ENCODE peak calls at places on chromosomes 6 and 20, in six cellular contexts. One of them, this sample, is unnamed.

GRCh38 chr6:7258231-7258763 is 54.7 kb downstream of the SSR1 start:
- DNase-seq in IMR-90: no peak
- DNase-seq in mesenchymal stem cell: no peak
- DNase-seq in H1: no peak
- DNase-seq in H9: no peak
- DNase-seq in neuronal stem cell: no peak
- DNase-seq in this sample: no peak

GRCh38 chr20:53943522-53944291 is 126.7 kb downstream of the BCAS1 start:
- DNase-seq in IMR-90: peak
- DNase-seq in mesenchymal stem cell: peak
- DNase-seq in H1: peak
- DNase-seq in H9: no peak
- DNase-seq in neuronal stem cell: no peak
- DNase-seq in this sample: no peak

GRCh38 chr20:32183947-32184635 is 23.5 kb downstream of the PLAGL2 start:
- DNase-seq in IMR-90: no peak
- DNase-seq in mesenchymal stem cell: no peak
- DNase-seq in H1: no peak
- DNase-seq in H9: no peak
- DNase-seq in neuronal stem cell: no peak
- DNase-seq in this sample: no peak

GRCh38 chr6:155958550-155958949 is 502.9 kb upstream of the NOX3 start:
- DNase-seq in IMR-90: no peak
- DNase-seq in mesenchymal stem cell: no peak
- DNase-seq in H1: no peak
- DNase-seq in H9: no peak
- DNase-seq in neuronal stem cell: no peak
- DNase-seq in this sample: no peak

GRCh38 chr6:31826793-31827285 is 699 bp upstream of the HSPA1B start:
- DNase-seq in IMR-90: no peak
- DNase-seq in mesenchymal stem cell: no peak
- DNase-seq in H1: peak
- DNase-seq in H9: peak
- DNase-seq in neuronal stem cell: no peak
- DNase-seq in this sample: no peak

GRCh38 chr6:147201885-147202515 is 2.2 kb upstream of the STXBP5 start:
- DNase-seq in IMR-90: peak
- DNase-seq in mesenchymal stem cell: peak
- DNase-seq in H1: no peak
- DNase-seq in H9: peak
- DNase-seq in neuronal stem cell: no peak
- DNase-seq in this sample: peak

GRCh38 chr6:160378886-160379285 is 30.7 kb downstream of the SLC22A3 start:
- DNase-seq in IMR-90: no peak
- DNase-seq in mesenchymal stem cell: no peak
- DNase-seq in H1: no peak
- DNase-seq in H9: no peak
- DNase-seq in neuronal stem cell: no peak
- DNase-seq in this sample: no peak

GRCh38 chr20:36672991-36673390 is 27.0 kb upstream of the SLA2 start:
- DNase-seq in IMR-90: peak
- DNase-seq in mesenchymal stem cell: peak
- DNase-seq in H1: no peak
- DNase-seq in H9: no peak
- DNase-seq in neuronal stem cell: no peak
- DNase-seq in this sample: no peak

GRCh38 chr20:48295966-48296421 is 510.7 kb upstream of the SULF2 start:
- DNase-seq in IMR-90: peak
- DNase-seq in mesenchymal stem cell: peak
- DNase-seq in H1: no peak
- DNase-seq in H9: no peak
- DNase-seq in neuronal stem cell: peak
- DNase-seq in this sample: peak

GRCh38 chr6:25578538-25578937 is 73.5 kb upstream of the SCGN start:
- DNase-seq in IMR-90: no peak
- DNase-seq in mesenchymal stem cell: no peak
- DNase-seq in H1: no peak
- DNase-seq in H9: no peak
- DNase-seq in neuronal stem cell: no peak
- DNase-seq in this sample: no peak

GRCh38 chr20:44945261-44945660 is 14.9 kb downstream of the TOMM34 start:
- DNase-seq in IMR-90: no peak
- DNase-seq in mesenchymal stem cell: no peak
- DNase-seq in H1: no peak
- DNase-seq in H9: no peak
- DNase-seq in neuronal stem cell: no peak
- DNase-seq in this sample: no peak

GRCh38 chr20:17225891-17226409 is 890 bp upstream of the PCSK2 start:
- DNase-seq in IMR-90: no peak
- DNase-seq in mesenchymal stem cell: no peak
- DNase-seq in H1: peak
- DNase-seq in H9: peak
- DNase-seq in neuronal stem cell: no peak
- DNase-seq in this sample: peak

GRCh38 chr20:44494266-44494665 is 18.6 kb downstream of the TTPAL start:
- DNase-seq in IMR-90: peak
- DNase-seq in mesenchymal stem cell: no peak
- DNase-seq in H1: no peak
- DNase-seq in H9: no peak
- DNase-seq in neuronal stem cell: no peak
- DNase-seq in this sample: no peak

GRCh38 chr6:100228437-100229424 is 234.7 kb upstream of the MCHR2 start:
- DNase-seq in IMR-90: peak
- DNase-seq in mesenchymal stem cell: peak
- DNase-seq in H1: peak
- DNase-seq in H9: peak
- DNase-seq in neuronal stem cell: peak
- DNase-seq in this sample: peak

GRCh38 chr6:131519670-131520436 is 53.2 kb upstream of the ARG1 start:
- DNase-seq in IMR-90: peak
- DNase-seq in mesenchymal stem cell: peak
- DNase-seq in H1: peak
- DNase-seq in H9: peak
- DNase-seq in neuronal stem cell: no peak
- DNase-seq in this sample: peak

GRCh38 chr20:23019403-23019802 is 15.7 kb upstream of the SSTR4 start:
- DNase-seq in IMR-90: no peak
- DNase-seq in mesenchymal stem cell: no peak
- DNase-seq in H1: no peak
- DNase-seq in H9: no peak
- DNase-seq in neuronal stem cell: no peak
- DNase-seq in this sample: no peak

GRCh38 chr6:161511455-161512159 is 237.7 kb upstream of the AGPAT4 start:
- DNase-seq in IMR-90: no peak
- DNase-seq in mesenchymal stem cell: no peak
- DNase-seq in H1: no peak
- DNase-seq in H9: no peak
- DNase-seq in neuronal stem cell: no peak
- DNase-seq in this sample: no peak

GRCh38 chr20:62761058-62761758 is 35.1 kb upstream of the MRGBP start:
- DNase-seq in IMR-90: no peak
- DNase-seq in mesenchymal stem cell: no peak
- DNase-seq in H1: no peak
- DNase-seq in H9: no peak
- DNase-seq in neuronal stem cell: no peak
- DNase-seq in this sample: no peak

GRCh38 chr20:46757754-46758678 is 48.6 kb downstream of the SLC2A10 start:
- DNase-seq in IMR-90: peak
- DNase-seq in mesenchymal stem cell: peak
- DNase-seq in H1: peak
- DNase-seq in H9: peak
- DNase-seq in neuronal stem cell: peak
- DNase-seq in this sample: peak

GRCh38 chr6:45548657-45549515 is 171.2 kb upstream of the SUPT3H start:
- DNase-seq in IMR-90: peak
- DNase-seq in mesenchymal stem cell: peak
- DNase-seq in H1: no peak
- DNase-seq in H9: no peak
- DNase-seq in neuronal stem cell: no peak
- DNase-seq in this sample: no peak

GRCh38 chr6:14399635-14400034 is 282.1 kb downstream of the CD83 start:
- DNase-seq in IMR-90: peak
- DNase-seq in mesenchymal stem cell: no peak
- DNase-seq in H1: no peak
- DNase-seq in H9: no peak
- DNase-seq in neuronal stem cell: no peak
- DNase-seq in this sample: no peak

GRCh38 chr6:14397518-14397901 is 279.9 kb downstream of the CD83 start:
- DNase-seq in IMR-90: no peak
- DNase-seq in mesenchymal stem cell: no peak
- DNase-seq in H1: no peak
- DNase-seq in H9: no peak
- DNase-seq in neuronal stem cell: no peak
- DNase-seq in this sample: no peak

GRCh38 chr6:14396392-14396791 is 278.8 kb downstream of the CD83 start:
- DNase-seq in IMR-90: no peak
- DNase-seq in mesenchymal stem cell: no peak
- DNase-seq in H1: no peak
- DNase-seq in H9: no peak
- DNase-seq in neuronal stem cell: no peak
- DNase-seq in this sample: no peak

GRCh38 chr6:14398953-14399352 is 281.4 kb downstream of the CD83 start:
- DNase-seq in IMR-90: no peak
- DNase-seq in mesenchymal stem cell: no peak
- DNase-seq in H1: no peak
- DNase-seq in H9: no peak
- DNase-seq in neuronal stem cell: no peak
- DNase-seq in this sample: no peak

DNA sequence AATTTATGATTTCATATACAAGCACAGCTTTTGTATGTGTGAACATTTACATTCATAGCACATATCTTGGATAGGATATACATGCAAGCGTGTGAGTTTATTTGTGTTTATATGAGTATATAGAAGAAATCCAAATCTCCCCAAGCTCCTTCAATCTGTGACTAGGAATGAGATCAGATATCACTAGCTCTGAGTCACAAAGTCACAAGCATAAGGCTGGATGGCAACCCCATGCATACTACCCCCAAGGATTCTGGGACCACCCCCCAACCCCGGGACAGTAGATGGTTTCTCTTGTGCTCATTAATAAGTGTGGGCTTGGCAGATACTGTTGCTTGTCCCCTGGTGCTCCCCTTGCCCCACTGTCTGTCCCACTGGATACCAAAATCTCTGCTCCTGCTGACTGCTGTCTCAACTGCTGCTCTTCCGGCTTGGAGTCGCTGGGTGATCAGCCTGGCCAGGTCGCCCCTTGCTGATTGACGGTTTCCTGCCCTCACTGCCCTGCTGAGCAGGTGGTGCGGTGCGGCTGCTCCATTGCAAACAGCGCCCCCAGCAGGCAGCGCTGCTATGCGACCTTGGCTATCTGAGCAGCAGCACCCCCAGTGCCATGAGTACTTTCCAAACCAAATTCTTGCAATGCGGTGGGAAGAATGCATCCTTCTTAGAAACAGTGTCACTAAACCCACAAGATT is 279.4 kb downstream of the CD83 start:
- DNase-seq in IMR-90: peak
- DNase-seq in mesenchymal stem cell: no peak
- DNase-seq in H1: peak
- DNase-seq in H9: peak
- DNase-seq in neuronal stem cell: no peak
- DNase-seq in this sample: peak
- H2BK15ac ChIP-seq in IMR-90: no peak
- H2BK15ac ChIP-seq in mesenchymal stem cell: no peak
- H2BK15ac ChIP-seq in H1: no peak
- H2BK15ac ChIP-seq in H9: no peak
- H2BK15ac ChIP-seq in neuronal stem cell: no peak
- H2BK15ac ChIP-seq in this sample: no peak

GRCh38 chr6:87407896-87408720 is at the start of gene CFAP206:
- DNase-seq in IMR-90: peak
- DNase-seq in mesenchymal stem cell: peak
- DNase-seq in H1: peak
- DNase-seq in H9: peak
- DNase-seq in neuronal stem cell: peak
- DNase-seq in this sample: peak
- H4K8ac ChIP-seq in IMR-90: peak
- H4K8ac ChIP-seq in mesenchymal stem cell: peak
- H4K8ac ChIP-seq in H1: peak
- H4K8ac ChIP-seq in H9: peak
- H4K8ac ChIP-seq in neuronal stem cell: no peak
- H4K8ac ChIP-seq in this sample: no peak

GRCh38 chr6:143449731-143450452 is 603 bp downstream of the ADAT2 start:
- DNase-seq in IMR-90: peak
- DNase-seq in mesenchymal stem cell: peak
- DNase-seq in H1: peak
- DNase-seq in H9: peak
- DNase-seq in neuronal stem cell: peak
- DNase-seq in this sample: peak

GRCh38 chr6:143451531-143451930 is 926 bp downstream of the PEX3 start:
- DNase-seq in IMR-90: no peak
- DNase-seq in mesenchymal stem cell: peak
- DNase-seq in H1: no peak
- DNase-seq in H9: no peak
- DNase-seq in neuronal stem cell: no peak
- DNase-seq in this sample: peak

GRCh38 chr6:143449082-143449481 is 1.4 kb downstream of the ADAT2 start:
- DNase-seq in IMR-90: no peak
- DNase-seq in mesenchymal stem cell: no peak
- DNase-seq in H1: no peak
- DNase-seq in H9: no peak
- DNase-seq in neuronal stem cell: no peak
- DNase-seq in this sample: no peak

DNA sequence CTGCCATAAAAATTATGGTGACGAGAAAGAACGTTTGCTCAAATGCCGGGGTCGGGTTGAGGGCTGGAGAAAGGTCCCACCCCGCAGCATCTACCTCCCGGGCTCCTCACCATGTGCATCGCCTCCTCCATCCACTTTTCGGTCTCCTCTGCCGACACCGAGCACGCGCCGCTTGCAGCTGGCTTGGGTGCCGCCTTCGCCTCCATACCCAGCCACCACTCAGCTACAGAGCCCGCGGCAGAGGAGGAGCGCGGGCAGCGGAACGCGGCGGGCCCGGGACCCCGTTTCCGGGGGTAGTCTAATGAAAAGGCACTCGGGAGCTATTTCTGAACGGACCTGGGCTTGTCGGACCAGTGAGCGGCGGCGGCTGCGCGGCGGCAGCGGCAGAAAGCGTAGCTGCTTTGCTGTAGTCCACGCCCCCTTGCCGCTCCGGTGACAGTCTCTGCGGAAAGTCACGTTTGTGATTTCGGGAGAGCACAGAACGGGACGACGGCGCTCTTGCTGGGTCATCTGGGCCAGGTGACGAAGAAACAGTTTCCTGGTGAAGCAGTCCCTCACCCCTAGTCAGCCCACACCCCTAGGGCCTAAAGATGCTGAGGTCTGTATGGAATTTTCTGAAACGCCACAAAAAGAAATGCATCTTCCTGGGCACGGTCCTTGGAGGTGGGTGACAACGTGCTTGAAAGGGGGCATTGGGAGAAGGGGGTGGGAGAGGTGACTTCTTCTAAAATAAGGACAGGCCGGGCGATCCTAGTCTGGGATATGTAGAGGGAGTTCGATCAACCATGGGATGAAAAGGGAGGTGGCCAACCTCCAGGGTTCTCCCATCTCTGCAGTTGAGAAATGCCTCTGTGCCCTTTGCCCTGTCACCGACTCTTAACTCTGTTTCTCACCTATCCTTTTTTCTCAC is at the start of the genes ADAT2 and PEX3:
- DNase-seq in IMR-90: peak
- DNase-seq in mesenchymal stem cell: peak
- DNase-seq in H1: peak
- DNase-seq in H9: peak
- DNase-seq in neuronal stem cell: peak
- DNase-seq in this sample: peak
- H3K4ac ChIP-seq in IMR-90: peak
- H3K4ac ChIP-seq in mesenchymal stem cell: no peak
- H3K4ac ChIP-seq in H1: no peak
- H3K4ac ChIP-seq in H9: no peak
- H3K4ac ChIP-seq in neuronal stem cell: no peak
- H3K4ac ChIP-seq in this sample: no peak

GRCh38 chr20:10379761-10380160 is 54.3 kb downstream of the MKKS start:
- DNase-seq in IMR-90: no peak
- DNase-seq in mesenchymal stem cell: no peak
- DNase-seq in H1: no peak
- DNase-seq in H9: no peak
- DNase-seq in neuronal stem cell: no peak
- DNase-seq in this sample: no peak
- H2BK15ac ChIP-seq in IMR-90: no peak
- H2BK15ac ChIP-seq in mesenchymal stem cell: no peak
- H2BK15ac ChIP-seq in H1: no peak
- H2BK15ac ChIP-seq in H9: no peak
- H2BK15ac ChIP-seq in neuronal stem cell: no peak
- H2BK15ac ChIP-seq in this sample: no peak